ENCODE peak calls at places on chromosomes 16 and 17, in five cellular contexts. C is breast epithelium, W is trophoblast cell, J is iPS DF 6.9, G is right lobe of liver. Q is an unnamed sample. For H3K27me3, the result is how much of the 10 kb centered on the place peaks cover.

GRCh38 chr16:69077251-69077650 is 28.2 kb upstream of the HAS3 start:
- DNase-seq in C (no peak), W (no peak), J (no peak), G (no peak), Q (no peak)

GRCh38 chr16:84881702-84882521 is 62.1 kb downstream of the CRISPLD2 start:
- DNase-seq in C (no peak), W (peak), J (no peak), G (no peak), Q (no peak)

GRCh38 chr17:55722742-55723487 is at the start of gene TMEM100:
- DNase-seq in C (no peak), W (no peak), J (no peak), G (no peak), Q (no peak)

GRCh38 chr16:10966129-10966528 is 21.8 kb downstream of the CLEC16A start:
- DNase-seq in C (no peak), W (no peak), J (no peak), G (no peak), Q (no peak)

GRCh38 chr17:77723909-77724875 is 234.3 kb upstream of the TNRC6C start:
- DNase-seq in C (no peak), W (no peak), J (no peak), G (no peak), Q (no peak)

GRCh38 chr17:58470356-58470755 is 17.9 kb downstream of the HSF5 start:
- DNase-seq in C (no peak), W (no peak), J (no peak), G (no peak), Q (no peak)

GRCh38 chr16:6066601-6067000 is 969.0 kb upstream of the EEF2KMT start:
- DNase-seq in C (no peak), W (no peak), J (no peak), G (no peak), Q (no peak)

GRCh38 chr17:27896656-27897055 is 3.5 kb upstream of the LYRM9 start:
- DNase-seq in C (no peak), W (no peak), J (no peak), G (no peak), Q (no peak)

GRCh38 chr16:85576944-85577343 is 36.2 kb upstream of the GSE1 start:
- DNase-seq in C (no peak), W (no peak), J (no peak), G (no peak), Q (no peak)

GRCh38 chr17:65332375-65332774 is 195.2 kb downstream of the RGS9 start:
- DNase-seq in C (no peak), W (peak), J (no peak), G (no peak), Q (no peak)

GRCh38 chr17:39400547-39401411 is 647 bp downstream of the FBXL20 start:
- DNase-seq in C (no peak), W (no peak), J (no peak), G (peak), Q (no peak)

GRCh38 chr17:81712468-81713003 is 452 bp downstream of the SLC25A10 start:
- DNase-seq in C (no peak), W (no peak), J (no peak), G (no peak), Q (no peak)

GRCh38 chr17:81309140-81309858 is 14.2 kb upstream of the SLC38A10 start:
- DNase-seq in C (peak), W (peak), J (no peak), G (peak), Q (no peak)

GRCh38 chr16:22623351-22623781 is 112.7 kb downstream of the NPIPB5 start:
- DNase-seq in C (no peak), W (peak), J (no peak), G (no peak), Q (no peak)

GRCh38 chr16:71645450-71645849 is 19.5 kb downstream of the MARVELD3 start:
- DNase-seq in C (no peak), W (no peak), J (peak), G (peak), Q (no peak)

GRCh38 chr16:1745181-1745899 is 26.0 kb downstream of the NME3 start:
- DNase-seq in C (no peak), W (peak), J (no peak), G (no peak), Q (no peak)

GRCh38 chr17:33452797-33453196 is 159.7 kb upstream of the ASIC2 start:
- DNase-seq in C (no peak), W (no peak), J (no peak), G (no peak), Q (no peak)

GRCh38 chr16:75252946-75253911 is 1.8 kb upstream of the BCAR1 start:
- DNase-seq in C (no peak), W (no peak), J (peak), G (no peak), Q (no peak)

GRCh38 chr16:31141489-31142108 is 6.1 kb upstream of the PRSS8 start:
- DNase-seq in C (no peak), W (no peak), J (no peak), G (no peak), Q (no peak)

GRCh38 chr16:78094166-78094565 is 5.3 kb upstream of the WWOX start:
- DNase-seq in C (no peak), W (no peak), J (no peak), G (no peak), Q (no peak)

GRCh38 chr16:66376114-66376513 is 9.6 kb downstream of the CDH5 start:
- DNase-seq in C (no peak), W (no peak), J (no peak), G (no peak), Q (no peak)

GRCh38 chr17:81043725-81044427 is 8.9 kb downstream of the BAIAP2 start:
- DNase-seq in C (peak), W (peak), J (no peak), G (peak), Q (no peak)

GRCh38 chr16:68342620-68343019 is 31.8 kb downstream of the PRMT7 start:
- DNase-seq in C (no peak), W (no peak), J (no peak), G (no peak), Q (no peak)

GRCh38 chr17:19867654-19868395 is at the start of gene ULK2:
- DNase-seq in C (peak), W (peak), J (no peak), G (peak), Q (no peak)

GRCh38 chr17:3929181-3929580 is 12.9 kb upstream of the P2RX1 start:
- DNase-seq in C (no peak), W (no peak), J (no peak), G (no peak), Q (no peak)

GRCh38 chr17:8740486-8740885 is 4.2 kb downstream of the CCDC42 start:
- DNase-seq in C (no peak), W (no peak), J (peak), G (no peak), Q (no peak)

GRCh38 chr16:3101018-3101840 is 2.1 kb upstream of the ZSCAN10 start:
- DNase-seq in C (no peak), W (no peak), J (no peak), G (peak), Q (no peak)

GRCh38 chr17:57551321-57552079 is 193.6 kb downstream of the CCDC182 start:
- DNase-seq in C (no peak), W (no peak), J (no peak), G (no peak), Q (peak)

GRCh38 chr17:82647593-82648164 is 565 bp downstream of the WDR45B start:
- DNase-seq in C (no peak), W (peak), J (no peak), G (peak), Q (no peak)

GRCh38 chr17:28380572-28380907 is 9.0 kb downstream of the SARM1 start:
- DNase-seq in C (no peak), W (no peak), J (no peak), G (no peak), Q (no peak)

GRCh38 chr17:75507712-75508111 is 7.6 kb downstream of the CASKIN2 start:
- DNase-seq in C (no peak), W (no peak), J (no peak), G (no peak), Q (no peak)

GRCh38 chr16:1414532-1415265 is at the start of gene UNKL:
- DNase-seq in C (no peak), W (peak), J (no peak), G (peak), Q (no peak)

GRCh38 chr17:44767493-44767892 is 8.7 kb downstream of the ADAM11 start:
- DNase-seq in C (no peak), W (no peak), J (no peak), G (no peak), Q (no peak)

GRCh38 chr17:58630883-58631522 is 60.8 kb downstream of the TEX14 start:
- DNase-seq in C (no peak), W (peak), J (peak), G (peak), Q (no peak)

GRCh38 chr16:26859086-26859485 is 207.6 kb upstream of the C16orf82 start:
- DNase-seq in C (no peak), W (no peak), J (no peak), G (no peak), Q (no peak)

GRCh38 chr17:2011421-2012371 is 13.4 kb downstream of the RTN4RL1 start:
- DNase-seq in C (peak), W (no peak), J (no peak), G (peak), Q (no peak)

GRCh38 chr17:77237232-77238008 is 96.7 kb downstream of the SEC14L1 start:
- DNase-seq in C (no peak), W (no peak), J (no peak), G (no peak), Q (no peak)

GRCh38 chr17:59804910-59805381 is 87.8 kb downstream of the TUBD1 start:
- DNase-seq in C (no peak), W (no peak), J (no peak), G (no peak), Q (no peak)

GRCh38 chr17:30336369-30337171 is 2.7 kb upstream of the TMIGD1 start:
- DNase-seq in C (no peak), W (peak), J (peak), G (no peak), Q (no peak)

GRCh38 chr16:88393034-88393433 is 10.3 kb downstream of the ZNF469 start:
- DNase-seq in C (no peak), W (no peak), J (no peak), G (no peak), Q (no peak)
- H3K27ac ChIP-seq in C (no peak), W (no peak), J (no peak), G (no peak), Q (no peak)

DNA sequence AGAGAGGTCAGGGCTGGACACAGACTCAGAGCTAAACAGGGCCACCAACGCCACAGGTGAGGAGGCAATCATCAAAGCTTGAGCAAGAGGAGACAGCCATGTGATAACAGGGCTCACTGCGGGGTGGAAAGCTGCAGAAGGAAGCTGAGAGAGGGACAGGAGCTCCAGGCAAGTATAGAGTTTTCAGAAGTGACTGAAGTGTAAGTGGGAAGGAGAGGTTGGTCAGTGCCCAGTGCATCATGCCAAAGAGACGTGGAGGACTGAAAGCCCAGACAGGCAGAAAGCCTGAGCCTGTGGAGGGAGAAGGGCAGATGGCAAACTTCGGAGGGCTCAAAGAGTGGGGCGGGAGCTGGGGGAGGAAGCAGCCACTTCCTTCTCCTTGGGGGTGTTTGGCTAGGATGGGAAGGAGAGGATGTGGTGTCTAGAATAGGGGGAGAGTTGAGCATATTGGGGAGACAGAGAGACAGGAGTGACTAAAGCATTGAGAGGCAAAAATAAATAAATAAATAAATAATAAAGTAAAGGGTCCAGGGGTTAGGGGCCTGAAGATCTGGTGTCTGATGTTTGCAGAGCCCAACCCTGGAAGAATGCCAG is 2.6 kb downstream of the KIFC3 start:
- DNase-seq in C (no peak), W (no peak), J (no peak), G (peak), Q (no peak)
- H3K27me3 ChIP-seq in C (under half), W (under half), J (under half), G (under half), Q (under half)

GRCh38 chr16:62950351-62950750 is 914.1 kb upstream of the CDH8 start:
- DNase-seq in C (no peak), W (no peak), J (no peak), G (no peak), Q (no peak)

GRCh38 chr16:62955033-62955349 is 918.8 kb upstream of the CDH8 start:
- DNase-seq in C (no peak), W (no peak), J (no peak), G (no peak), Q (no peak)

GRCh38 chr16:62954144-62955032 is 918.1 kb upstream of the CDH8 start:
- DNase-seq in C (no peak), W (no peak), J (no peak), G (no peak), Q (no peak)
- H3K27ac ChIP-seq in C (no peak), W (no peak), J (no peak), G (no peak), Q (no peak)

GRCh38 chr17:964881-965280 is 14.7 kb downstream of the NXN start:
- DNase-seq in C (no peak), W (no peak), J (no peak), G (no peak), Q (no peak)
- H3K27me3 ChIP-seq in C (under half), W (under half), J (under half), G (under half), Q (under half)